ENCODE peak calls at places on chromosome 15, in six cellular contexts. Y is mesothelial cell of epicardium; V is AG09319; K is ACHN; O is naive thymus-derived CD8-positive, alpha-beta T cell; F is mesenchymal stem cell. H is an unnamed sample.
A peak's percentile ranks its signal among the peaks of the same experiment; 100 is the strongest.

GRCh38 chr15:40097968-40098476 is 10.7 kb downstream of the BMF start:
- DNase-seq in Y (no peak), V (no peak), K (no peak), O (no peak), F (peak; percentile 60), H (no peak)

GRCh38 chr15:76904461-76905012 is 603 bp downstream of the SCAPER start:
- DNase-seq in Y (peak; percentile 51), V (no peak), K (peak; percentile 27), O (peak; percentile 15), F (peak; percentile 46), H (peak; percentile 14)

GRCh38 chr15:88331291-88331690 is 74.8 kb upstream of the NTRK3 start:
- DNase-seq in Y (peak; percentile 64), V (no peak), K (peak; percentile 54), O (no peak), F (no peak), H (peak; percentile 3)

GRCh38 chr15:99115300-99116215 is 10.7 kb downstream of the SYNM start:
- DNase-seq in Y (no peak), V (no peak), K (no peak), O (no peak), F (no peak), H (no peak)

GRCh38 chr15:100650685-100651084 is 48.3 kb downstream of the ASB7 start:
- DNase-seq in Y (no peak), V (no peak), K (peak; percentile 7), O (no peak), F (no peak), H (no peak)

GRCh38 chr15:68492855-68493254 is 60.9 kb upstream of the ITGA11 start:
- DNase-seq in Y (no peak), V (no peak), K (peak; percentile 87), O (no peak), F (no peak), H (no peak)

GRCh38 chr15:28019594-28020320 is 79.4 kb downstream of the OCA2 start:
- DNase-seq in Y (no peak), V (no peak), K (no peak), O (no peak), F (no peak), H (no peak)

GRCh38 chr15:72389231-72389630 is 8.9 kb upstream of the TMEM202 start:
- DNase-seq in Y (no peak), V (no peak), K (no peak), O (no peak), F (no peak), H (no peak)

GRCh38 chr15:43514241-43515057 is 3.0 kb upstream of the MAP1A start:
- DNase-seq in Y (no peak), V (no peak), K (peak; percentile 12), O (no peak), F (peak; percentile 71), H (no peak)

H was measured in CD4-positive, alpha-beta T cell.